ENCODE peak calls at places on chromosomes 1 and 21, in seven cellular contexts. U is spleen, J is GM03348, E is Right ventricle myocardium superior, H is MCF 10A, B is T-helper 1 cell, P is epithelial cell of esophagus. R is an unnamed sample.

GRCh38 chr1:54271341-54271740 is 71.4 kb downstream of the MRPL37 start:
- DNase-seq in U (no peak), J (no peak), E (no peak), H (no peak), B (no peak), P (no peak), R (no peak)

GRCh38 chr1:155873860-155874259 is 14.5 kb downstream of the SYT11 start:
- DNase-seq in U (no peak), J (no peak), E (no peak), H (peak; percentile 20), B (no peak), P (peak; percentile 23), R (no peak)

GRCh38 chr1:114112775-114113174 is 40.9 kb downstream of the SYT6 start:
- DNase-seq in U (no peak), J (no peak), E (no peak), H (no peak), B (no peak), P (no peak), R (no peak)

GRCh38 chr1:157937743-157938142 is 55.7 kb upstream of the KIRREL1 start:
- DNase-seq in U (no peak), J (no peak), E (no peak), H (no peak), B (no peak), P (no peak), R (no peak)

GRCh38 chr1:231606712-231607111 is 19.9 kb upstream of the DISC1 start:
- DNase-seq in U (no peak), J (peak; percentile 34), E (no peak), H (no peak), B (no peak), P (peak; percentile 74), R (no peak)

GRCh38 chr21:36429672-36430546 is 44.7 kb downstream of the CHAF1B start:
- DNase-seq in U (peak; percentile 85), J (peak; percentile 94), E (peak; percentile 72), H (peak; percentile 99), B (peak; percentile 17), P (peak; percentile 100), R (peak; percentile 74)

GRCh38 chr1:33005117-33005811 is 31.4 kb downstream of the AK2 start:
- DNase-seq in U (no peak), J (no peak), E (no peak), H (no peak), B (no peak), P (no peak), R (no peak)

GRCh38 chr1:25232866-25233784 is 823 bp upstream of the SYF2 start:
- DNase-seq in U (peak; percentile 90), J (peak; percentile 89), E (peak; percentile 85), H (peak; percentile 93), B (peak; percentile 35), P (peak; percentile 88), R (peak; percentile 69)

GRCh38 chr1:175237389-175237788 is 44.8 kb upstream of the KIAA0040 start:
- DNase-seq in U (no peak), J (no peak), E (no peak), H (no peak), B (no peak), P (no peak), R (no peak)

R was measured in activated CD4-positive, CD25-positive, alpha-beta regulatory T cell treated with anti-CD3 and anti-CD28 coated beads, Interleukin-2, amount 50 U/mL, for 72 hours.